ENCODE peak calls at places on chromosomes 1 and 21, in six cellular contexts. Y is activated T-helper 1 cell treated with Interleukin-2 at 50 U/mL for 16 hours; L is NCI-H2171 treated with DMSO at 0.1 percent for 48 hours; W is sigmoid colon; P is stimulated activated CD4-positive, alpha-beta T cell treated with anti-CD3 and anti-CD28 coated beads, TNF-alpha, amount 100 ng/mL, for 24 hours; U is endodermal cell. M is an unnamed sample.

GRCh38 chr21:44461005-44461404 is 5.7 kb downstream of the LRRC3 start:
- DNase-seq in Y (no peak), L (no peak), W (peak), P (no peak), U (no peak), M (no peak)

GRCh38 chr1:27952147-27952546 is 7.6 kb upstream of the XKR8 start:
- DNase-seq in Y (no peak), L (no peak), W (no peak), P (no peak), U (no peak), M (no peak)

GRCh38 chr1:63877816-63878215 is 104.0 kb downstream of the ROR1 start:
- DNase-seq in Y (no peak), L (peak), W (no peak), P (no peak), U (no peak), M (no peak)

GRCh38 chr1:147217142-147217541 is 8.0 kb downstream of the FMO5 start:
- DNase-seq in Y (no peak), L (no peak), W (no peak), P (no peak), U (no peak), M (no peak)

GRCh38 chr1:25727819-25728286 is 72.1 kb upstream of the SELENON start:
- DNase-seq in Y (no peak), L (no peak), W (peak), P (no peak), U (peak), M (peak)

GRCh38 chr1:24957016-24957807 is 27.1 kb upstream of the RUNX3 start:
- DNase-seq in Y (no peak), L (no peak), W (peak), P (no peak), U (no peak), M (no peak)

GRCh38 chr1:172497230-172497629 is 35.7 kb upstream of the SUCO start:
- DNase-seq in Y (no peak), L (no peak), W (no peak), P (no peak), U (peak), M (no peak)

GRCh38 chr1:60073605-60074278 is at the start of gene C1orf87:
- DNase-seq in Y (no peak), L (no peak), W (no peak), P (no peak), U (peak), M (peak)

GRCh38 chr1:200040516-200041138 is 13.1 kb downstream of the NR5A2 start:
- DNase-seq in Y (no peak), L (no peak), W (no peak), P (no peak), U (peak), M (peak)

GRCh38 chr1:6860401-6860800 is 75.1 kb downstream of the CAMTA1 start:
- DNase-seq in Y (no peak), L (no peak), W (no peak), P (no peak), U (no peak), M (no peak)

GRCh38 chr1:175788586-175789252 is 45.3 kb upstream of the TNR start:
- DNase-seq in Y (no peak), L (no peak), W (no peak), P (no peak), U (no peak), M (no peak)

GRCh38 chr1:20725189-20726106 is 7.1 kb downstream of the SH2D5 start:
- DNase-seq in Y (no peak), L (no peak), W (peak), P (no peak), U (peak), M (no peak)

GRCh38 chr1:218164111-218164929 is 120.8 kb upstream of the RRP15 start:
- DNase-seq in Y (no peak), L (peak), W (no peak), P (no peak), U (peak), M (peak)

GRCh38 chr1:109277434-109278204 is 5.3 kb downstream of the PSRC1 start:
- DNase-seq in Y (peak), L (peak), W (peak), P (peak), U (peak), M (peak)

GRCh38 chr1:202237052-202237451 is 43.5 kb downstream of the LGR6 start:
- DNase-seq in Y (no peak), L (peak), W (peak), P (no peak), U (peak), M (peak)

GRCh38 chr1:80221319-80221718 is 1214.8 kb upstream of the ADGRL4 start:
- DNase-seq in Y (no peak), L (no peak), W (no peak), P (no peak), U (no peak), M (no peak)

GRCh38 chr1:224338150-224338838 is 8.3 kb upstream of the NVL start:
- DNase-seq in Y (no peak), L (no peak), W (no peak), P (no peak), U (no peak), M (no peak)

M was measured in mucosa of descending colon.